ENCODE peak calls at places on chromosome 13, in seven cellular contexts. L is mesenchymal stem cell, B is mesendoderm, K is IMR-90, W is neuronal stem cell, Q is H1, Y is trophoblast cell. F is an unnamed sample.

GRCh38 chr13:94218537-94218936 is 260.9 kb downstream of the DCT start:
- DNase-seq in L (no peak), K (no peak), Q (no peak), W (no peak), Y (no peak), B (no peak), F (peak; percentile 38)

GRCh38 chr13:97212540-97213146 is 9.5 kb upstream of the MBNL2 start:
- DNase-seq in Y (peak; percentile 71), L (peak; percentile 53), K (peak; percentile 49), W (no peak), Q (no peak), B (peak; percentile 66), F (no peak)

GRCh38 chr13:100533588-100534041 is 55.0 kb downstream of the GGACT start:
- DNase-seq in K (no peak), W (no peak), L (no peak), B (no peak), Q (no peak), Y (no peak), F (no peak)

GRCh38 chr13:113825851-113826250 is 38.0 kb downstream of the GAS6 start:
- DNase-seq in K (no peak), L (no peak), B (no peak), Y (no peak), Q (no peak), W (no peak), F (no peak)

GRCh38 chr13:28204690-28205443 is 66.5 kb downstream of the PAN3 start:
- DNase-seq in Q (no peak), W (no peak), L (no peak), K (no peak), Y (no peak), B (no peak), F (no peak)

GRCh38 chr13:49527123-49527522 is 31.4 kb downstream of the PHF11 start:
- DNase-seq in Q (no peak), B (no peak), K (no peak), W (no peak), L (no peak), Y (no peak), F (no peak)

GRCh38 chr13:39273953-39274352 is 235.7 kb downstream of the NHLRC3 start:
- DNase-seq in K (no peak), L (no peak), Q (no peak), B (peak; percentile 47), W (no peak), Y (peak; percentile 17), F (peak; percentile 38)

GRCh38 chr13:79108914-79109643 is 297.0 kb downstream of the RBM26 start:
- DNase-seq in W (no peak), Q (no peak), K (no peak), Y (no peak), L (no peak), B (no peak), F (no peak)

GRCh38 chr13:91291078-91291477 is 56.4 kb upstream of the MIR17HG start:
- DNase-seq in Q (no peak), Y (no peak), K (no peak), B (no peak), W (no peak), L (no peak), F (no peak)

GRCh38 chr13:106815545-106815944 is 247.6 kb upstream of the ARGLU1 start:
- DNase-seq in W (no peak), Q (no peak), Y (no peak), K (no peak), B (peak; percentile 57), L (no peak), F (peak; percentile 56)

GRCh38 chr13:30355405-30355741 is 48.0 kb upstream of the KATNAL1 start:
- DNase-seq in Y (no peak), L (peak; percentile 24), W (no peak), K (no peak), Q (no peak), B (peak; percentile 63), F (peak; percentile 47)

GRCh38 chr13:75181906-75182305 is 300.1 kb downstream of the TBC1D4 start:
- DNase-seq in K (peak; percentile 76), W (no peak), L (peak; percentile 12), B (no peak), Y (peak; percentile 3), Q (no peak), F (no peak)

GRCh38 chr13:27600712-27601111 is 19.6 kb downstream of the LNX2 start:
- DNase-seq in K (no peak), W (no peak), B (peak; percentile 59), Q (no peak), Y (no peak), L (no peak), F (no peak)

GRCh38 chr13:50006426-50007135 is 8.7 kb upstream of the KCNRG start:
- DNase-seq in W (no peak), Q (no peak), Y (no peak), L (no peak), B (no peak), K (peak; percentile 55), F (no peak)

GRCh38 chr13:48161530-48162179 is 66.8 kb upstream of the MED4 start:
- DNase-seq in W (no peak), L (no peak), K (no peak), Y (peak; percentile 34), Q (no peak), B (no peak), F (no peak)

GRCh38 chr13:40668335-40668734 is 1.9 kb upstream of the FOXO1 start:
- DNase-seq in L (peak; percentile 38), Y (no peak), W (no peak), Q (no peak), B (peak; percentile 69), K (no peak), F (peak; percentile 64)

GRCh38 chr13:72920097-72920496 is 138.2 kb downstream of the PIBF1 start:
- DNase-seq in Q (no peak), W (no peak), Y (no peak), L (no peak), B (no peak), K (peak; percentile 11), F (no peak)

GRCh38 chr13:79589605-79590511 is 108.9 kb downstream of the NDFIP2 start:
- DNase-seq in W (no peak), Y (no peak), L (no peak), K (no peak), B (no peak), Q (no peak), F (no peak)

GRCh38 chr13:113960276-113960948 is 13.5 kb downstream of the C13orf46 start:
- DNase-seq in K (no peak), W (no peak), Y (no peak), B (no peak), L (no peak), Q (no peak), F (no peak)

GRCh38 chr13:92826197-92826596 is 400.4 kb upstream of the GPC6 start:
- DNase-seq in B (no peak), Y (no peak), K (no peak), W (no peak), L (no peak), Q (no peak), F (no peak)

GRCh38 chr13:97233499-97233898 is 11.4 kb downstream of the MBNL2 start:
- DNase-seq in Q (no peak), Y (no peak), L (no peak), B (no peak), W (no peak), K (no peak), F (no peak)

GRCh38 chr13:110371550-110372465 is 64.7 kb downstream of the COL4A2 start:
- DNase-seq in L (peak; percentile 42), Q (no peak), Y (no peak), B (no peak), K (peak; percentile 50), W (no peak), F (no peak)

GRCh38 chr13:110413311-110414040 is 106.4 kb downstream of the COL4A2 start:
- DNase-seq in L (no peak), K (no peak), W (no peak), Q (no peak), Y (peak; percentile 54), B (no peak), F (no peak)

GRCh38 chr13:34044660-34045080 is 226.7 kb downstream of the RFC3 start:
- DNase-seq in B (no peak), Y (peak; percentile 47), Q (no peak), K (peak; percentile 33), L (peak; percentile 61), W (no peak), F (no peak)
- H4K8ac ChIP-seq in B (no peak overlapping the region), Y (no peak overlapping the region), Q (no peak overlapping the region), K (no peak overlapping the region), L (no peak overlapping the region), W (no peak overlapping the region), F (no peak overlapping the region)

DNA sequence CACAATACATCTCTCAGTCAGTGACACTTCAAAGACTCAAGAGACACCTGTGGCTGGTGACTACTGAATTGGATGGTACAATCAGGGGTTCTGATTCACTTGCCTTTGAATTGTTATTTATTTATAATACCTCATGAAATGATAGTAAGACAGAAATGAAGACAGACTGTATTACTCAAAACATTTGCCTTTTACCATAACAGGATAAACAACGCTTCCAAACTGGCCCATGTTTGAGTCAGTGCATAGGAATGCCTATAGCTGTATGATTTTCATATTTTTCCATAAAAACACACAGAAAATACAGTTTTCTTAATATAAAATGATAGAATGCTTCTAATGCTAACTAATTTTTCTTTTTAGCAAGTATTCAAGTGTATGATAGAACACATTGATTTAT is 59.5 kb upstream of the FGF14 start:
- DNase-seq in Y (peak; percentile 23), W (no peak), L (no peak), B (no peak), K (no peak), Q (no peak), F (no peak)
- H4K8ac ChIP-seq in Y (no peak overlapping the region), W (no peak overlapping the region), L (no peak overlapping the region), B (no peak overlapping the region), K (no peak overlapping the region), Q (no peak overlapping the region), F (no peak overlapping the region)

GRCh38 chr13:20968745-20969144 is 66.2 kb upstream of the XPO4 start:
- DNase-seq in B (no peak), K (no peak), W (no peak), Q (no peak), Y (no peak), L (no peak), F (no peak)

GRCh38 chr13:20967340-20967739 is 64.8 kb upstream of the XPO4 start:
- DNase-seq in W (no peak), L (no peak), Y (peak; percentile 37), K (no peak), B (no peak), Q (no peak), F (no peak)

GRCh38 chr13:20972731-20973130 is 70.2 kb upstream of the XPO4 start:
- DNase-seq in B (no peak), Y (peak; percentile 85), Q (no peak), W (no peak), K (no peak), L (no peak), F (no peak)

GRCh38 chr13:20964904-20965303 is 62.4 kb upstream of the XPO4 start:
- DNase-seq in L (peak; percentile 18), Q (no peak), W (no peak), K (peak; percentile 58), B (peak; percentile 32), Y (peak; percentile 72), F (no peak)

DNA sequence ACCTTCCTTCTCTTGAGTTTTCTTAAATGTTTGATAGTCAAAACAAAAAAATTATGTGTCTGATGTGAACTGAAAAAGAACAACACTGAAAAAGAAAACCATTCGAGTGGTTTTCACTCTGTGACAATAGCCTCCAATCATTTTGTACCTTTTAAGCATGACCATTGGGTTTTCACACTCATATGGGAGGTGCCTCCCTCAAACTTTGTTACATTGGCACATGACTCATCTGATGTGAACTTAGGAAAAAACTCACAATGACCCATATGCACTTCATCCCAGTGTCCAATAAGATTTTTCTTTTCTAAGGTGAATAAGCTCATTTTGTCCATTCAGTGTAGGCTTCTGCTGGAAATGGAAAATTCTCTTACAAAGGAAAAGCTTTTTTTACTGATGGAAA is 66.6 kb upstream of the XPO4 start:
- DNase-seq in L (peak; percentile 34), B (no peak), Q (no peak), Y (no peak), W (no peak), K (peak; percentile 68), F (no peak)
- H4K8ac ChIP-seq in L (no peak overlapping the region), B (no peak overlapping the region), Q (no peak overlapping the region), Y (no peak overlapping the region), W (no peak overlapping the region), K (no peak overlapping the region), F (no peak overlapping the region)

GRCh38 chr13:52459668-52460067 is 4.4 kb downstream of the CKAP2 start:
- DNase-seq in L (peak; percentile 57), K (peak; percentile 86), B (no peak), W (no peak), Q (no peak), Y (no peak), F (no peak)
- H4K8ac ChIP-seq in L (no peak overlapping the region), K (no peak overlapping the region), B (no peak overlapping the region), W (no peak overlapping the region), Q (no peak overlapping the region), Y (no peak overlapping the region), F (no peak overlapping the region)